ENCODE peak calls at places on chromosomes 6 and 20, in six cellular contexts. One of them, this sample, is unnamed.

GRCh38 chr6:127458817-127459216 is 372 bp downstream of the KIAA0408 start:
- DNase-seq in A549: no peak
- DNase-seq in H1: no peak
- DNase-seq in K562: no peak
- DNase-seq in endothelial cell of umbilical vein: no peak
- DNase-seq in HepG2: peak; percentile 35
- DNase-seq in this sample: no peak

GRCh38 chr6:21522007-21522758 is 71.4 kb upstream of the SOX4 start:
- DNase-seq in A549: no peak
- DNase-seq in H1: no peak
- DNase-seq in K562: no peak
- DNase-seq in endothelial cell of umbilical vein: no peak
- DNase-seq in HepG2: no peak
- DNase-seq in this sample: no peak

GRCh38 chr6:137973201-137973600 is 106.1 kb downstream of the TNFAIP3 start:
- DNase-seq in A549: no peak
- DNase-seq in H1: no peak
- DNase-seq in K562: no peak
- DNase-seq in endothelial cell of umbilical vein: no peak
- DNase-seq in HepG2: no peak
- DNase-seq in this sample: no peak

GRCh38 chr6:43509142-43509983 is 783 bp downstream of the LRRC73 start:
- DNase-seq in A549: no peak
- DNase-seq in H1: no peak
- DNase-seq in K562: no peak
- DNase-seq in endothelial cell of umbilical vein: no peak
- DNase-seq in HepG2: no peak
- DNase-seq in this sample: peak; percentile 40

GRCh38 chr6:126143650-126144260 is 157.4 kb downstream of the TRMT11 start:
- DNase-seq in A549: no peak
- DNase-seq in H1: no peak
- DNase-seq in K562: no peak
- DNase-seq in endothelial cell of umbilical vein: no peak
- DNase-seq in HepG2: no peak
- DNase-seq in this sample: no peak

GRCh38 chr20:51424270-51425041 is 118.1 kb downstream of the NFATC2 start:
- DNase-seq in A549: no peak
- DNase-seq in H1: no peak
- DNase-seq in K562: no peak
- DNase-seq in endothelial cell of umbilical vein: no peak
- DNase-seq in HepG2: no peak
- DNase-seq in this sample: no peak

GRCh38 chr20:11267131-11267761 is 593.4 kb upstream of the JAG1 start:
- DNase-seq in A549: peak; percentile 93
- DNase-seq in H1: peak; percentile 25
- DNase-seq in K562: peak; percentile 13
- DNase-seq in endothelial cell of umbilical vein: peak; percentile 94
- DNase-seq in HepG2: peak; percentile 79
- DNase-seq in this sample: no peak

GRCh38 chr20:46121531-46121930 is 3.4 kb downstream of the CD40 start:
- DNase-seq in A549: no peak
- DNase-seq in H1: no peak
- DNase-seq in K562: no peak
- DNase-seq in endothelial cell of umbilical vein: no peak
- DNase-seq in HepG2: no peak
- DNase-seq in this sample: no peak

GRCh38 chr6:165846123-165846966 is 183.3 kb upstream of the PDE10A start:
- DNase-seq in A549: no peak
- DNase-seq in H1: no peak
- DNase-seq in K562: no peak
- DNase-seq in endothelial cell of umbilical vein: no peak
- DNase-seq in HepG2: no peak
- DNase-seq in this sample: no peak

GRCh38 chr6:66103954-66104353 is 396.9 kb upstream of the EYS start:
- DNase-seq in A549: no peak
- DNase-seq in H1: no peak
- DNase-seq in K562: no peak
- DNase-seq in endothelial cell of umbilical vein: no peak
- DNase-seq in HepG2: no peak
- DNase-seq in this sample: no peak

GRCh38 chr6:29792123-29793035 is 35.2 kb upstream of the HLA-G start:
- DNase-seq in A549: no peak
- DNase-seq in H1: no peak
- DNase-seq in K562: peak; percentile 46
- DNase-seq in endothelial cell of umbilical vein: peak; percentile 9
- DNase-seq in HepG2: no peak
- DNase-seq in this sample: peak; percentile 63
- TF ChIP-seq JUN in A549: no peak
- TF ChIP-seq JUN in H1: no peak
- TF ChIP-seq JUN in K562: no peak
- TF ChIP-seq JUN in endothelial cell of umbilical vein: no peak
- TF ChIP-seq JUN in HepG2: no peak
- TF ChIP-seq JUN in this sample: peak; percentile 51

GRCh38 chr6:520820-521219 is 129.3 kb downstream of the IRF4 start:
- DNase-seq in A549: no peak
- DNase-seq in H1: no peak
- DNase-seq in K562: no peak
- DNase-seq in endothelial cell of umbilical vein: no peak
- DNase-seq in HepG2: no peak
- DNase-seq in this sample: no peak

GRCh38 chr6:527989-528673 is 128.8 kb downstream of the HUS1B start:
- DNase-seq in A549: no peak
- DNase-seq in H1: no peak
- DNase-seq in K562: no peak
- DNase-seq in endothelial cell of umbilical vein: no peak
- DNase-seq in HepG2: no peak
- DNase-seq in this sample: no peak

GRCh38 chr6:530425-530824 is 126.5 kb downstream of the HUS1B start:
- DNase-seq in A549: no peak
- DNase-seq in H1: no peak
- DNase-seq in K562: no peak
- DNase-seq in endothelial cell of umbilical vein: no peak
- DNase-seq in HepG2: no peak
- DNase-seq in this sample: no peak

GRCh38 chr6:528989-529388 is 127.9 kb downstream of the HUS1B start:
- DNase-seq in A549: no peak
- DNase-seq in H1: no peak
- DNase-seq in K562: no peak
- DNase-seq in endothelial cell of umbilical vein: no peak
- DNase-seq in HepG2: no peak
- DNase-seq in this sample: no peak

GRCh38 chr6:524803-525202 is 132.1 kb downstream of the HUS1B start:
- DNase-seq in A549: no peak
- DNase-seq in H1: no peak
- DNase-seq in K562: no peak
- DNase-seq in endothelial cell of umbilical vein: no peak
- DNase-seq in HepG2: no peak
- DNase-seq in this sample: peak; percentile 27
- TF ChIP-seq JUN in A549: no peak
- TF ChIP-seq JUN in H1: no peak
- TF ChIP-seq JUN in K562: no peak
- TF ChIP-seq JUN in endothelial cell of umbilical vein: no peak
- TF ChIP-seq JUN in HepG2: no peak
- TF ChIP-seq JUN in this sample: no peak

DNA sequence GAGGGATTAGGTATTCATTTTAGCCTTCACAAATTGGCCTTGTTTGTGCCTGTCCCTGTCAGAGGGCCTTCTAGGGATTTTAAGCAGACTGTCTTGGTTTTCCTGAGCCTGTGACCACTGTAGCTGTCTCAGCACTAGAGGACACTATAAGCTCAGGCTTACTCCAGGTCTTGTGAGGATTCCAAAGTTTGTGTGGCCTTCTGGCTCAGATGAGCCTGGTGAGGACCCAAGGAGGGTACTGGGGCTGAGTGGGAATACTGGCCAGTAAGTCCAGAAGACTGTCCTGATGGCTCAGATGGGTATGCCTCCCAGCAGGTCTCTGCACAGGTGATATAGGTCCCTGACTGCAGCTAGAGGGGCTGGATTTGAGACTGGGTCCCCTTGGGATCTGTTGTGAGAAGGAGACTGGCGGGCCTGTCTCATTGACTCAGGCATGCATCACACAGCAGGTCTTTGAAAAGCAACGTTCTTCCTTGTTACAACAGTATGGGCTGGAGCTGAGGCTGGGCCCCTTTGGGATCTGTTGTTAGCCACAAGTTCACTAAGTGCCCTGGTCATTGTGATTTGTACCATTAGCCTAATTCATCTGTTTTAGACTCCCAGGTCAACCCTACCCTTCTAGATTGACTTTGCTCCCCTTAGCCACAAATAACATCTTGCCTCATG is 26.3 kb upstream of the TFB1M start:
- DNase-seq in A549: peak; percentile 22
- DNase-seq in H1: no peak
- DNase-seq in K562: no peak
- DNase-seq in endothelial cell of umbilical vein: no peak
- DNase-seq in HepG2: peak; percentile 76
- DNase-seq in this sample: no peak
- TF ChIP-seq JUN in A549: no peak
- TF ChIP-seq JUN in H1: no peak
- TF ChIP-seq JUN in K562: no peak
- TF ChIP-seq JUN in endothelial cell of umbilical vein: no peak
- TF ChIP-seq JUN in HepG2: no peak
- TF ChIP-seq JUN in this sample: no peak

GRCh38 chr6:39263299-39264037 is 34.2 kb upstream of the KCNK5 start:
- DNase-seq in A549: no peak
- DNase-seq in H1: peak; percentile 25
- DNase-seq in K562: no peak
- DNase-seq in endothelial cell of umbilical vein: no peak
- DNase-seq in HepG2: no peak
- DNase-seq in this sample: no peak
- TF ChIP-seq JUN in A549: no peak
- TF ChIP-seq JUN in H1: no peak
- TF ChIP-seq JUN in K562: no peak
- TF ChIP-seq JUN in endothelial cell of umbilical vein: no peak
- TF ChIP-seq JUN in HepG2: no peak
- TF ChIP-seq JUN in this sample: no peak

DNA sequence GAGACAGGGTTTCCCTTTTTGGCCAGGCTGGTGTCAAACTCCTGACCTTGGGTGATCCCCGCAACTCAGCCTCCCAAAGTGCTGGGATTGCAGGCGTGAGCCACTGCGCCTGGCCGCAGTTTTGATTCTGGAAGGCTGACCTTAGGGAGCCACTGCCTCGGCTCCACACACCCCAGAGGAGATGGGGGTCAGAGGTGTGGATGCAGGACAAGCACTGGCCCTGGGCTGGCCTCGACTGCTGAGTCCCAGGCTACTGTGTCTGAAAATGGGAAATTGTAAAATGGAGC is 1.5 kb downstream of the ZBP1 start:
- DNase-seq in A549: no peak
- DNase-seq in H1: no peak
- DNase-seq in K562: no peak
- DNase-seq in endothelial cell of umbilical vein: no peak
- DNase-seq in HepG2: no peak
- DNase-seq in this sample: no peak
- TF ChIP-seq JUN in A549: no peak
- TF ChIP-seq JUN in H1: no peak
- TF ChIP-seq JUN in K562: no peak
- TF ChIP-seq JUN in endothelial cell of umbilical vein: no peak
- TF ChIP-seq JUN in HepG2: no peak
- TF ChIP-seq JUN in this sample: no peak